ENCODE peak calls at places on chromosomes 4 and X, in nine cellular contexts. W is endodermal cell, J is fibroblast of villous mesenchyme, C is cardiac muscle cell, V is mammary epithelial cell, S is lower lobe of right lung, F is Caco-2, L is astrocyte of the cerebellum, D is SK-N-SH. H is an unnamed sample.

GRCh38 chr4:172232966-172233365 is 419.8 kb downstream of the GALNTL6 start:
- DNase-seq in W (peak), J (no peak), C (peak), V (no peak), S (no peak), F (peak), L (no peak), D (no peak), H (peak)

GRCh38 chr4:84167579-84167978 is 331.5 kb downstream of the NKX6-1 start:
- DNase-seq in W (peak), J (no peak), C (peak), V (no peak), S (no peak), F (no peak), L (no peak), D (no peak), H (no peak)

GRCh38 chr4:84472154-84472553 is 26.9 kb downstream of the NKX6-1 start:
- DNase-seq in W (no peak), J (no peak), C (no peak), V (no peak), S (no peak), F (no peak), L (no peak), D (no peak), H (no peak)

GRCh38 chrX:25003066-25003849 is 12.5 kb downstream of the ARX start:
- DNase-seq in W (peak), J (no peak), C (no peak), V (no peak), S (no peak), F (no peak), L (no peak), D (no peak), H (no peak)

GRCh38 chrX:151765026-151765425 is 30.5 kb downstream of the CNGA2 start:
- DNase-seq in W (no peak), J (no peak), C (no peak), V (no peak), S (no peak), F (no peak), L (no peak), D (no peak), H (no peak)

GRCh38 chrX:154986826-154987575 is 35.5 kb downstream of the F8 start:
- DNase-seq in W (no peak), J (no peak), C (no peak), V (no peak), S (no peak), F (no peak), L (no peak), D (no peak), H (peak)

GRCh38 chrX:39174761-39175417 is 373.6 kb downstream of the MID1IP1 start:
- DNase-seq in W (no peak), J (peak), C (no peak), V (no peak), S (peak), F (no peak), L (no peak), D (no peak), H (peak)

GRCh38 chrX:11137543-11138139 is 26.5 kb downstream of the HCCS start:
- DNase-seq in W (no peak), J (peak), C (peak), V (no peak), S (no peak), F (peak), L (peak), D (peak), H (peak)

GRCh38 chr4:183505556-183506388 is 914 bp downstream of the ING2 start:
- DNase-seq in W (peak), J (peak), C (peak), V (peak), S (peak), F (peak), L (peak), D (peak), H (peak)

GRCh38 chr4:109375778-109376414 is 57.7 kb upstream of the SEC24B start:
- DNase-seq in W (no peak), J (no peak), C (no peak), V (peak), S (peak), F (no peak), L (no peak), D (no peak), H (no peak)

GRCh38 chrX:17535229-17535628 is 160.2 kb downstream of the NHS start:
- DNase-seq in W (peak), J (peak), C (peak), V (peak), S (no peak), F (peak), L (no peak), D (peak), H (peak)

GRCh38 chr4:183563874-183564273 is 59.0 kb downstream of the ING2 start:
- DNase-seq in W (no peak), J (peak), C (no peak), V (peak), S (no peak), F (no peak), L (no peak), D (no peak), H (peak)

GRCh38 chrX:39137363-39137954 is 336.2 kb downstream of the MID1IP1 start:
- DNase-seq in W (no peak), J (no peak), C (no peak), V (no peak), S (no peak), F (no peak), L (no peak), D (no peak), H (no peak)

GRCh38 chrX:45187731-45188130 is 12.9 kb downstream of the DIPK2B start:
- DNase-seq in W (no peak), J (no peak), C (no peak), V (peak), S (no peak), F (no peak), L (no peak), D (no peak), H (peak)
- H3K4me3 ChIP-seq in W (no peak), J (peak), C (no peak), V (no peak), S (peak), F (no peak), L (peak), D (no peak), H (peak)

GRCh38 chrX:132610536-132610935 is 121.7 kb upstream of the MBNL3 start:
- DNase-seq in W (no peak), J (no peak), C (no peak), V (no peak), S (no peak), F (no peak), L (no peak), D (no peak), H (no peak)

GRCh38 chrX:132612990-132613564 is 124.2 kb upstream of the MBNL3 start:
- DNase-seq in W (peak), J (peak), C (peak), V (peak), S (peak), F (peak), L (peak), D (peak), H (peak)

GRCh38 chrX:132615396-132616131 is 126.7 kb upstream of the MBNL3 start:
- DNase-seq in W (peak), J (peak), C (peak), V (peak), S (peak), F (peak), L (no peak), D (no peak), H (peak)

GRCh38 chrX:132613801-132614200 is 125.0 kb upstream of the MBNL3 start:
- DNase-seq in W (no peak), J (no peak), C (no peak), V (no peak), S (no peak), F (no peak), L (no peak), D (no peak), H (no peak)

GRCh38 chrX:132614297-132614696 is 125.5 kb upstream of the MBNL3 start:
- DNase-seq in W (peak), J (peak), C (peak), V (no peak), S (no peak), F (peak), L (no peak), D (no peak), H (peak)
- TF ChIP-seq CTCF in W (peak), J (peak), C (peak), V (no peak), S (no peak), F (peak), L (peak), D (no peak), H (peak)

GRCh38 chr4:21948347-21949072 is at the start of gene KCNIP4:
- DNase-seq in W (peak), J (peak), C (peak), V (peak), S (no peak), F (peak), L (no peak), D (peak), H (peak)
- H3K4me3 ChIP-seq in W (peak), J (peak), C (peak), V (peak), S (peak), F (no peak), L (peak), D (peak), H (peak)

GRCh38 chr4:24243641-24244040 is 340.7 kb downstream of the DHX15 start:
- DNase-seq in W (no peak), J (no peak), C (no peak), V (no peak), S (no peak), F (no peak), L (no peak), D (no peak), H (no peak)
- TF ChIP-seq CTCF in W (no peak), J (no peak), C (no peak), V (no peak), S (no peak), F (no peak), L (no peak), D (no peak), H (no peak)

H was measured in choroid plexus epithelial cell.